ENCODE peak calls at places on chromosomes 12 and 14, in ten cellular contexts. T is putamen; M is NCI-H2081; X is activated CD4-positive, alpha-beta T cell treated with anti-CD3 and anti-CD28 coated beads, Interleukin-2, amount 50 U/mL, for 1 hour; Z is choroid plexus epithelial cell; F is CD4-positive, alpha-beta T cell; S is T-helper 2 cell; O is osteocyte; H is testis; E is dorsolateral prefrontal cortex. Y is an unnamed sample.

GRCh38 chr14:78029471-78030372 is 140.5 kb upstream of the NRXN3 start:
- DNase-seq in T (peak), M (peak), X (no peak), Z (peak), F (no peak), S (no peak), O (peak), H (no peak), E (no peak), Y (peak)

GRCh38 chr12:103848917-103849491 is 8.0 kb upstream of the NT5DC3 start:
- DNase-seq in T (no peak), M (no peak), X (no peak), Z (no peak), F (no peak), S (no peak), O (no peak), H (peak), E (no peak), Y (no peak)

GRCh38 chr12:132393991-132394949 is 64.9 kb upstream of the GALNT9 start:
- DNase-seq in T (no peak), M (no peak), X (no peak), Z (no peak), F (no peak), S (no peak), O (no peak), H (no peak), E (peak), Y (peak)

GRCh38 chr12:119156401-119156800 is 22.3 kb upstream of the HSPB8 start:
- DNase-seq in T (no peak), M (no peak), X (no peak), Z (no peak), F (no peak), S (no peak), O (no peak), H (peak), E (no peak), Y (no peak)

GRCh38 chr14:83260751-83261150 is 1727.1 kb upstream of the SEL1L start:
- DNase-seq in T (no peak), M (no peak), X (no peak), Z (peak), F (no peak), S (no peak), O (no peak), H (no peak), E (no peak), Y (no peak)

GRCh38 chr14:68089146-68089715 is 269.7 kb downstream of the RAD51B start:
- DNase-seq in T (no peak), M (peak), X (no peak), Z (peak), F (no peak), S (no peak), O (no peak), H (no peak), E (no peak), Y (peak)

GRCh38 chr12:29148065-29148957 is 767 bp upstream of the FAR2 start:
- DNase-seq in T (peak), M (no peak), X (peak), Z (peak), F (no peak), S (no peak), O (no peak), H (peak), E (no peak), Y (peak)

GRCh38 chr12:116882742-116883141 is 1.5 kb upstream of the HRK start:
- DNase-seq in T (no peak), M (peak), X (no peak), Z (peak), F (no peak), S (no peak), O (no peak), H (no peak), E (no peak), Y (peak)

GRCh38 chr14:83071888-83072501 is 1538.3 kb upstream of the SEL1L start:
- DNase-seq in T (no peak), M (peak), X (no peak), Z (peak), F (no peak), S (no peak), O (no peak), H (no peak), E (no peak), Y (peak)

GRCh38 chr12:68759852-68760251 is 13.9 kb downstream of the SLC35E3 start:
- DNase-seq in T (no peak), M (no peak), X (no peak), Z (peak), F (no peak), S (no peak), O (no peak), H (no peak), E (no peak), Y (no peak)

GRCh38 chr12:29960113-29960512 is 176.4 kb upstream of the TMTC1 start:
- DNase-seq in T (peak), M (no peak), X (no peak), Z (no peak), F (no peak), S (no peak), O (no peak), H (no peak), E (no peak), Y (no peak)

GRCh38 chr12:45730116-45730841 is 773 bp downstream of the ARID2 start:
- DNase-seq in T (peak), M (peak), X (peak), Z (peak), F (peak), S (peak), O (peak), H (peak), E (peak), Y (peak)

GRCh38 chr14:37429618-37430017 is 165.4 kb downstream of the FOXA1 start:
- DNase-seq in T (no peak), M (no peak), X (no peak), Z (no peak), F (no peak), S (no peak), O (no peak), H (no peak), E (no peak), Y (no peak)

GRCh38 chr12:25427328-25428249 is 125.5 kb downstream of the LMNTD1 start:
- DNase-seq in T (no peak), M (no peak), X (no peak), Z (no peak), F (no peak), S (no peak), O (no peak), H (no peak), E (no peak), Y (no peak)

GRCh38 chr14:82080319-82080718 is 546.7 kb upstream of the SEL1L start:
- DNase-seq in T (no peak), M (peak), X (no peak), Z (no peak), F (no peak), S (no peak), O (no peak), H (no peak), E (no peak), Y (no peak)

GRCh38 chr14:54652188-54652889 is 85.4 kb downstream of the SAMD4A start:
- DNase-seq in T (no peak), M (no peak), X (no peak), Z (peak), F (no peak), S (no peak), O (peak), H (peak), E (no peak), Y (peak)

GRCh38 chr14:69481815-69482568 is 2.5 kb upstream of the PLEKHD1 start:
- DNase-seq in T (no peak), M (no peak), X (no peak), Z (no peak), F (no peak), S (no peak), O (no peak), H (no peak), E (no peak), Y (no peak)

GRCh38 chr14:103347091-103347815 is 13.2 kb downstream of the EIF5 start:
- DNase-seq in T (no peak), M (no peak), X (no peak), Z (no peak), F (no peak), S (no peak), O (no peak), H (no peak), E (no peak), Y (no peak)

GRCh38 chr12:54135621-54136027 is 53.2 kb downstream of the SMUG1 start:
- DNase-seq in T (no peak), M (no peak), X (no peak), Z (no peak), F (no peak), S (no peak), O (no peak), H (no peak), E (no peak), Y (no peak)

GRCh38 chr12:13390381-13390856 is 193.9 kb downstream of the EMP1 start:
- DNase-seq in T (peak), M (peak), X (no peak), Z (peak), F (no peak), S (no peak), O (no peak), H (peak), E (peak), Y (peak)

GRCh38 chr12:8996682-8997405 is 7.5 kb downstream of the KLRG1 start:
- DNase-seq in T (no peak), M (no peak), X (no peak), Z (peak), F (no peak), S (no peak), O (no peak), H (peak), E (no peak), Y (peak)

GRCh38 chr14:74904623-74905503 is 18.2 kb downstream of the RPS6KL1 start:
- DNase-seq in T (no peak), M (no peak), X (no peak), Z (peak), F (no peak), S (no peak), O (no peak), H (peak), E (no peak), Y (peak)

GRCh38 chr12:130712346-130713065 is 3.6 kb downstream of the RIMBP2 start:
- DNase-seq in T (no peak), M (no peak), X (no peak), Z (no peak), F (no peak), S (no peak), O (no peak), H (peak), E (no peak), Y (no peak)

GRCh38 chr14:79890527-79890926 is 320.8 kb downstream of the DIO2 start:
- DNase-seq in T (no peak), M (no peak), X (no peak), Z (no peak), F (no peak), S (no peak), O (no peak), H (no peak), E (no peak), Y (no peak)

GRCh38 chr12:67394600-67394999 is 125.4 kb downstream of the CAND1 start:
- DNase-seq in T (no peak), M (no peak), X (no peak), Z (peak), F (no peak), S (no peak), O (no peak), H (peak), E (no peak), Y (peak)

GRCh38 chr12:30805959-30806358 is 51.2 kb upstream of the CAPRIN2 start:
- DNase-seq in T (no peak), M (peak), X (no peak), Z (no peak), F (no peak), S (no peak), O (no peak), H (no peak), E (no peak), Y (peak)

GRCh38 chr12:4440187-4440941 is 5.3 kb downstream of the FGF6 start:
- DNase-seq in T (no peak), M (no peak), X (no peak), Z (no peak), F (no peak), S (no peak), O (peak), H (no peak), E (no peak), Y (no peak)

GRCh38 chr12:116968986-116969385 is 58.2 kb downstream of the FBXW8 start:
- DNase-seq in T (no peak), M (no peak), X (no peak), Z (no peak), F (no peak), S (no peak), O (no peak), H (no peak), E (no peak), Y (no peak)

GRCh38 chr14:66624319-66624937 is 116.5 kb downstream of the GPHN start:
- DNase-seq in T (peak), M (peak), X (peak), Z (peak), F (no peak), S (no peak), O (no peak), H (peak), E (peak), Y (peak)

GRCh38 chr14:39442293-39442692 is 10.1 kb upstream of the FBXO33 start:
- DNase-seq in T (no peak), M (no peak), X (no peak), Z (no peak), F (no peak), S (no peak), O (no peak), H (no peak), E (no peak), Y (peak)

Y was measured in M059J.